ENCODE peak calls at places on chromosomes 4 and X, in seven cellular contexts. One of them, this sample, is unnamed.

GRCh38 chr4:132691668-132692067 is 457.4 kb upstream of the PCDH10 start:
- DNase-seq in uterus: no peak
- DNase-seq in upper lobe of left lung: no peak
- DNase-seq in ovary: no peak
- DNase-seq in tibial nerve: no peak
- DNase-seq in breast epithelium: no peak
- DNase-seq in spleen: no peak
- DNase-seq in this sample: no peak

GRCh38 chr4:118335316-118335715 is 17.5 kb downstream of the PRSS12 start:
- DNase-seq in uterus: no peak
- DNase-seq in upper lobe of left lung: no peak
- DNase-seq in ovary: no peak
- DNase-seq in tibial nerve: no peak
- DNase-seq in breast epithelium: no peak
- DNase-seq in spleen: no peak
- DNase-seq in this sample: no peak

GRCh38 chr4:90536408-90536807 is 409.2 kb downstream of the CCSER1 start:
- DNase-seq in uterus: no peak
- DNase-seq in upper lobe of left lung: no peak
- DNase-seq in ovary: no peak
- DNase-seq in tibial nerve: no peak
- DNase-seq in breast epithelium: no peak
- DNase-seq in spleen: no peak
- DNase-seq in this sample: no peak

GRCh38 chr4:88211473-88212252 is 53.2 kb upstream of the ABCG2 start:
- DNase-seq in uterus: peak
- DNase-seq in upper lobe of left lung: no peak
- DNase-seq in ovary: no peak
- DNase-seq in tibial nerve: peak
- DNase-seq in breast epithelium: no peak
- DNase-seq in spleen: no peak
- DNase-seq in this sample: no peak

GRCh38 chrX:10709276-10709675 is 88.9 kb upstream of the MID1 start:
- DNase-seq in uterus: no peak
- DNase-seq in upper lobe of left lung: no peak
- DNase-seq in ovary: no peak
- DNase-seq in tibial nerve: no peak
- DNase-seq in breast epithelium: no peak
- DNase-seq in spleen: no peak
- DNase-seq in this sample: no peak

GRCh38 chr4:178271386-178271785 is 829.1 kb upstream of the AGA start:
- DNase-seq in uterus: no peak
- DNase-seq in upper lobe of left lung: no peak
- DNase-seq in ovary: no peak
- DNase-seq in tibial nerve: no peak
- DNase-seq in breast epithelium: no peak
- DNase-seq in spleen: no peak
- DNase-seq in this sample: no peak

GRCh38 chr4:78332974-78333373 is 218.6 kb upstream of the ANXA3 start:
- DNase-seq in uterus: no peak
- DNase-seq in upper lobe of left lung: no peak
- DNase-seq in ovary: no peak
- DNase-seq in tibial nerve: no peak
- DNase-seq in breast epithelium: no peak
- DNase-seq in spleen: no peak
- DNase-seq in this sample: no peak

GRCh38 chr4:120432451-120432850 is 365.8 kb upstream of the MAD2L1 start:
- DNase-seq in uterus: no peak
- DNase-seq in upper lobe of left lung: no peak
- DNase-seq in ovary: no peak
- DNase-seq in tibial nerve: no peak
- DNase-seq in breast epithelium: no peak
- DNase-seq in spleen: no peak
- DNase-seq in this sample: no peak

GRCh38 chr4:107719211-107719926 is 665 bp downstream of the PAPSS1 start:
- DNase-seq in uterus: peak
- DNase-seq in upper lobe of left lung: peak
- DNase-seq in ovary: no peak
- DNase-seq in tibial nerve: no peak
- DNase-seq in breast epithelium: peak
- DNase-seq in spleen: no peak
- DNase-seq in this sample: peak

GRCh38 chrX:38816158-38816557 is 14.9 kb downstream of the MID1IP1 start:
- DNase-seq in uterus: no peak
- DNase-seq in upper lobe of left lung: no peak
- DNase-seq in ovary: no peak
- DNase-seq in tibial nerve: no peak
- DNase-seq in breast epithelium: no peak
- DNase-seq in spleen: no peak
- DNase-seq in this sample: no peak

GRCh38 chr4:4696521-4696920 is 154.7 kb upstream of the STX18 start:
- DNase-seq in uterus: no peak
- DNase-seq in upper lobe of left lung: no peak
- DNase-seq in ovary: no peak
- DNase-seq in tibial nerve: no peak
- DNase-seq in breast epithelium: no peak
- DNase-seq in spleen: no peak
- DNase-seq in this sample: no peak

GRCh38 chrX:74090049-74090448 is 213.9 kb upstream of the ZCCHC13 start:
- DNase-seq in uterus: no peak
- DNase-seq in upper lobe of left lung: no peak
- DNase-seq in ovary: no peak
- DNase-seq in tibial nerve: no peak
- DNase-seq in breast epithelium: no peak
- DNase-seq in spleen: no peak
- DNase-seq in this sample: no peak

GRCh38 chr4:182874158-182874855 is 42.9 kb downstream of the DCTD start:
- DNase-seq in uterus: no peak
- DNase-seq in upper lobe of left lung: peak
- DNase-seq in ovary: no peak
- DNase-seq in tibial nerve: no peak
- DNase-seq in breast epithelium: no peak
- DNase-seq in spleen: no peak
- DNase-seq in this sample: no peak

GRCh38 chr4:76216975-76217814 is 3.6 kb upstream of the SCARB2 start:
- DNase-seq in uterus: no peak
- DNase-seq in upper lobe of left lung: no peak
- DNase-seq in ovary: no peak
- DNase-seq in tibial nerve: no peak
- DNase-seq in breast epithelium: no peak
- DNase-seq in spleen: no peak
- DNase-seq in this sample: no peak

GRCh38 chr4:152784490-152785195 is 4.9 kb downstream of the ARFIP1 start:
- DNase-seq in uterus: no peak
- DNase-seq in upper lobe of left lung: no peak
- DNase-seq in ovary: no peak
- DNase-seq in tibial nerve: no peak
- DNase-seq in breast epithelium: no peak
- DNase-seq in spleen: no peak
- DNase-seq in this sample: no peak

GRCh38 chrX:2501246-2502102 is 698 bp upstream of the DHRSX start:
- DNase-seq in uterus: no peak
- DNase-seq in upper lobe of left lung: peak
- DNase-seq in ovary: no peak
- DNase-seq in tibial nerve: no peak
- DNase-seq in breast epithelium: no peak
- DNase-seq in spleen: peak
- DNase-seq in this sample: no peak
- TF ChIP-seq POLR2A in uterus: no peak
- TF ChIP-seq POLR2A in upper lobe of left lung: no peak
- TF ChIP-seq POLR2A in ovary: no peak
- TF ChIP-seq POLR2A in tibial nerve: no peak
- TF ChIP-seq POLR2A in breast epithelium: no peak
- TF ChIP-seq POLR2A in spleen: no peak
- TF ChIP-seq POLR2A in this sample: no peak

GRCh38 chr4:7068279-7068842 is 497 bp upstream of the GRPEL1 start:
- DNase-seq in uterus: no peak
- DNase-seq in upper lobe of left lung: no peak
- DNase-seq in ovary: no peak
- DNase-seq in tibial nerve: no peak
- DNase-seq in breast epithelium: no peak
- DNase-seq in spleen: no peak
- DNase-seq in this sample: no peak
- TF ChIP-seq POLR2A in uterus: peak
- TF ChIP-seq POLR2A in upper lobe of left lung: no peak
- TF ChIP-seq POLR2A in ovary: peak
- TF ChIP-seq POLR2A in tibial nerve: no peak
- TF ChIP-seq POLR2A in breast epithelium: no peak
- TF ChIP-seq POLR2A in spleen: peak
- TF ChIP-seq POLR2A in this sample: peak

DNA sequence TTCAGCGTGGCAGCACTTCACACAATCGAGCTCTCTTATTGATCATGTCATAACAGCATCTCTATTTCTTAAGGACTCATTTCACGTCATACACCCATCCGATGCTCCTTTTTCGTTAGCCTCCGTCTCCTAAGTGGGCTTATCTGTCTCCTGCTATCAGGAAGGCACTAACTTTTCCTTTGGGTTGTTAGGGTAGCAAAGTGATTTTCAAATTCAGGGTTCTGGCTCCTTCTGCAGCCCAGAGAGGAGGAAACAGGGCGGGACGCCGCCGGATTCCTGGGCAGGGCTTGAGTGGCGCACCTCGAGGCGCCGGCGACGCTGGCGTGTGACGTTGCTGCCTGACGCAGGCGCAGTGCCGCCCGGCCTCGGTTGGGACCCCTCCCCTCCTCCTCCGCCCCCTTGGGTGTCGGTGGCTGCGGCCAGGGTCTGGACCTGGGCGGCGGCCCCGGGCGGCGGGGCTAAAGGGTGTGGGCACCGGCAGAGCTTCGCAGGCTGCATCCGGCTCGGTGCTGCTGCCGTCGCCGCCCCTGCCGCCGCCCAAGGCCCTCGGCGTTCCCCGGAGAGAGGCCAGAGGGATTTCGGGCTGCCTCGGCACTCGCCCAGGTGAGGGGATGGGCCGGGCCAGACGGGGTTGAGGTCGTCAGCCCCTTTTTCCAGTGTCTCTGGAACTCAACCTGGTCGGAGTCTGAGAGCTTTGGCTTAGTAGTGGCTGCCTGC is at the start of gene BLTP1:
- DNase-seq in uterus: peak
- DNase-seq in upper lobe of left lung: peak
- DNase-seq in ovary: peak
- DNase-seq in tibial nerve: peak
- DNase-seq in breast epithelium: peak
- DNase-seq in spleen: peak
- DNase-seq in this sample: peak
- TF ChIP-seq POLR2A in uterus: peak
- TF ChIP-seq POLR2A in upper lobe of left lung: peak
- TF ChIP-seq POLR2A in ovary: peak
- TF ChIP-seq POLR2A in tibial nerve: peak
- TF ChIP-seq POLR2A in breast epithelium: no peak
- TF ChIP-seq POLR2A in spleen: peak
- TF ChIP-seq POLR2A in this sample: peak

GRCh38 chrX:53688300-53688699 is 1.8 kb upstream of the HUWE1 start:
- DNase-seq in uterus: no peak
- DNase-seq in upper lobe of left lung: no peak
- DNase-seq in ovary: no peak
- DNase-seq in tibial nerve: no peak
- DNase-seq in breast epithelium: no peak
- DNase-seq in spleen: no peak
- DNase-seq in this sample: no peak

GRCh38 chrX:53685711-53686110 is 808 bp downstream of the HUWE1 start:
- DNase-seq in uterus: no peak
- DNase-seq in upper lobe of left lung: no peak
- DNase-seq in ovary: no peak
- DNase-seq in tibial nerve: no peak
- DNase-seq in breast epithelium: no peak
- DNase-seq in spleen: no peak
- DNase-seq in this sample: no peak

GRCh38 chrX:53684415-53685192 is 1.9 kb downstream of the HUWE1 start:
- DNase-seq in uterus: no peak
- DNase-seq in upper lobe of left lung: no peak
- DNase-seq in ovary: no peak
- DNase-seq in tibial nerve: no peak
- DNase-seq in breast epithelium: no peak
- DNase-seq in spleen: peak
- DNase-seq in this sample: no peak

GRCh38 chrX:53683556-53684414 is 2.7 kb downstream of the HUWE1 start:
- DNase-seq in uterus: peak
- DNase-seq in upper lobe of left lung: peak
- DNase-seq in ovary: peak
- DNase-seq in tibial nerve: peak
- DNase-seq in breast epithelium: peak
- DNase-seq in spleen: peak
- DNase-seq in this sample: peak

DNA sequence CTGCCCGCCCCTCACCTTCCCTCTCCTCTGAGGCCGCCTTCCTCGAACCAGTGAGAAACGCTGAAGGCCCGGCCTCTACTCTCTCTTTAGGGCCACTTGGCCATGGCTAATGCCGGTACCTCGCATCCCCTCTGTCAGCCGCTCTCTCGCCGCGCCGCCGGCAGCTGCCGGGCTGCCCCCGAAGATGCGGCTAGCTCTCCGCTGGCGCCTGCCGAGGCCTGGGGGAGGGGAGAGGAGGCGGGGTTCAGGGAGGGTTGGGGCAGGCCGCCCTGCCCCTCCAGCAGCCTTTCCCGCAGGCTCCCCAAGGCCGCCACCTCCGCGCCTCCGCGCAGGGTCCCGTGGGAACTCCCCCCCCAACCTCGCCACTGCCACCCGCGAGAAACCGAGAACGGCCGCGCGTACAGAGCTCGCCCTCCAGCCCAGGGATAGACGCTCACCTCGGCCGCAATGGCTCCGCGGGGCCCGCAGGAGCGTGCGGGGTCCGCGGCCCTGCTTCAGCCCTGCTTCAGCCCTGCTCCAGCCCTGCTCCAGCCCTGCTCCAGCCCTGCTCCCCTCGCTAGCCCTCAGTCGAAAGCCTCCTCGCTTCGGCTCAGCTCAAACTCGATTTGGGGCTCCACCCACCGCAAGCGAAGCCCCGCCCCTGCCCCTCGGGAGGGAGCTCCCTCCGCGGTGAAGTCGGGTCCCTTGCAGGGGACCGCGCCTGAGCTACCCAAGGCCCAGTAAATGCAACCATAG is at the start of gene HUWE1:
- DNase-seq in uterus: peak
- DNase-seq in upper lobe of left lung: peak
- DNase-seq in ovary: peak
- DNase-seq in tibial nerve: peak
- DNase-seq in breast epithelium: peak
- DNase-seq in spleen: peak
- DNase-seq in this sample: peak
- TF ChIP-seq POLR2A in uterus: peak
- TF ChIP-seq POLR2A in upper lobe of left lung: peak
- TF ChIP-seq POLR2A in ovary: peak
- TF ChIP-seq POLR2A in tibial nerve: no peak
- TF ChIP-seq POLR2A in breast epithelium: no peak
- TF ChIP-seq POLR2A in spleen: no peak
- TF ChIP-seq POLR2A in this sample: peak

GRCh38 chr4:3192827-3193226 is 56.1 kb upstream of the MSANTD1 start:
- DNase-seq in uterus: no peak
- DNase-seq in upper lobe of left lung: no peak
- DNase-seq in ovary: no peak
- DNase-seq in tibial nerve: no peak
- DNase-seq in breast epithelium: no peak
- DNase-seq in spleen: no peak
- DNase-seq in this sample: no peak
- TF ChIP-seq POLR2A in uterus: no peak
- TF ChIP-seq POLR2A in upper lobe of left lung: no peak
- TF ChIP-seq POLR2A in ovary: no peak
- TF ChIP-seq POLR2A in tibial nerve: no peak
- TF ChIP-seq POLR2A in breast epithelium: no peak
- TF ChIP-seq POLR2A in spleen: no peak
- TF ChIP-seq POLR2A in this sample: no peak